ENCODE peak calls at places on chromosome 16, in seven cellular contexts. D, I, L, O, X, F and B are unnamed samples.

GRCh38 chr16:68752602-68753001 is 15.5 kb downstream of the CDH1 start:
- DNase-seq in D (no peak), F (no peak), X (no peak), I (no peak), L (no peak), O (no peak), B (no peak)

GRCh38 chr16:89864421-89864820 is 9.0 kb upstream of the TCF25 start:
- DNase-seq in F (no peak), L (no peak), X (no peak), I (peak), O (no peak), D (no peak), B (no peak)

GRCh38 chr16:6146874-6147425 is 1049.4 kb upstream of the EEF2KMT start:
- DNase-seq in I (no peak), O (no peak), X (no peak), D (no peak), F (no peak), L (no peak), B (no peak)

GRCh38 chr16:84884311-84885023 is 64.7 kb downstream of the CRISPLD2 start:
- DNase-seq in L (no peak), X (peak), I (no peak), O (no peak), D (no peak), F (no peak), B (no peak)

GRCh38 chr16:19524866-19525723 is 1.4 kb downstream of the CCP110 start:
- DNase-seq in D (peak), O (no peak), I (no peak), L (no peak), X (peak), F (no peak), B (peak)

GRCh38 chr16:23400387-23400930 is 52.5 kb downstream of the COG7 start:
- DNase-seq in O (no peak), I (no peak), X (no peak), L (no peak), F (no peak), D (no peak), B (no peak)

GRCh38 chr16:81279375-81279774 is 35.4 kb upstream of the GAN start:
- DNase-seq in I (peak), D (no peak), X (no peak), O (peak), L (no peak), F (no peak), B (peak)

GRCh38 chr16:15983898-15984297 is 34.5 kb downstream of the ABCC1 start:
- DNase-seq in I (peak), L (no peak), F (no peak), O (peak), X (no peak), D (no peak), B (no peak)

GRCh38 chr16:49824600-49824999 is 31.3 kb downstream of the ZNF423 start:
- DNase-seq in O (no peak), D (no peak), X (no peak), I (no peak), L (no peak), F (no peak), B (no peak)

GRCh38 chr16:56576585-56577299 is 11.9 kb downstream of the MT4 start:
- DNase-seq in F (peak), D (peak), X (peak), O (peak), I (peak), L (peak), B (peak)

GRCh38 chr16:5490499-5490898 is 392.9 kb upstream of the EEF2KMT start:
- DNase-seq in L (no peak), X (peak), D (peak), O (peak), I (no peak), F (peak), B (peak)

GRCh38 chr16:1923299-1924034 is 5.3 kb upstream of the HS3ST6 start:
- DNase-seq in F (no peak), D (no peak), I (peak), O (peak), L (peak), X (no peak), B (no peak)

GRCh38 chr16:24800586-24800985 is 45.2 kb upstream of the SLC5A11 start:
- DNase-seq in F (no peak), D (no peak), L (no peak), X (no peak), O (peak), I (peak), B (no peak)

GRCh38 chr16:50942143-50942542 is 200.3 kb downstream of the CYLD start:
- DNase-seq in F (no peak), X (no peak), L (no peak), D (no peak), O (no peak), I (no peak), B (no peak)

GRCh38 chr16:68486671-68487495 is 38.6 kb upstream of the SMPD3 start:
- DNase-seq in D (peak), X (no peak), I (no peak), L (no peak), F (no peak), O (no peak), B (no peak)

GRCh38 chr16:20510323-20510722 is 59.0 kb downstream of the ACSM2A start:
- DNase-seq in L (no peak), D (no peak), F (no peak), O (no peak), X (no peak), I (no peak), B (no peak)

GRCh38 chr16:3013491-3013951 is 798 bp downstream of the CLDN9 start:
- DNase-seq in D (no peak), O (no peak), I (no peak), F (no peak), L (no peak), X (no peak), B (no peak)

GRCh38 chr16:80966617-80967016 is 40.1 kb downstream of the CMC2 start:
- DNase-seq in D (no peak), X (no peak), I (no peak), F (no peak), O (no peak), L (no peak), B (no peak)

GRCh38 chr16:54026456-54026855 is 260.1 kb downstream of the IRX3 start:
- DNase-seq in D (no peak), X (no peak), O (peak), F (no peak), L (no peak), I (peak), B (no peak)

GRCh38 chr16:47060596-47060995 is 83.1 kb downstream of the NETO2 start:
- DNase-seq in D (no peak), F (no peak), O (no peak), L (no peak), X (no peak), I (no peak), B (no peak)

GRCh38 chr16:49593423-49594040 is 219.9 kb downstream of the C16orf78 start:
- DNase-seq in F (no peak), I (no peak), O (no peak), L (no peak), D (no peak), X (no peak), B (peak)

GRCh38 chr16:89909777-89910716 is 8.6 kb upstream of the MC1R start:
- DNase-seq in L (no peak), F (peak), I (peak), D (no peak), X (peak), O (peak), B (peak)

GRCh38 chr16:89511352-89511751 is 3.1 kb downstream of the SPG7 start:
- DNase-seq in I (no peak), D (no peak), X (no peak), L (no peak), O (no peak), F (no peak), B (no peak)

GRCh38 chr16:30473231-30474061 is 904 bp downstream of the ITGAL start:
- DNase-seq in X (no peak), D (no peak), I (no peak), F (no peak), O (no peak), L (no peak), B (peak)

DNA sequence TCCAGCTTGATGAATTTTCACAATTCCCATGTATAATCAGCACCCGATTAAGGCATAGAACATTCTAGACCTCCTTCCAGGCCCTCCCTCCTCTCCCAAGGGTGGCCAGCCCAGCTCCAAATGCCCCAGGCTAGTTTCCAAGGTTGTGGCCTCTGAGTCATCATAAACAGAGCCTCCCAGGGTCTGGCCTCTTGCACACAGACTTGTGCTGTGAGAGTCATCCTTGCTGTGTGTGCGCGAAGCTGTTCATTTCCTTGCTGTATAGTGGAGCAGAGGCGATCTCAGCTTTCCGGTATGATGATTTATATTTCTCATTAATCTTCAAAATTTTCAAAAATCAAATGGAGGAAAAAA is 20.5 kb upstream of the JPH3 start:
- DNase-seq in X (no peak), F (peak), L (peak), O (peak), D (no peak), I (peak), B (peak)
- H3K4me3 ChIP-seq in X (no peak), F (peak), L (peak), O (peak), D (no peak), I (peak), B (no peak)

DNA sequence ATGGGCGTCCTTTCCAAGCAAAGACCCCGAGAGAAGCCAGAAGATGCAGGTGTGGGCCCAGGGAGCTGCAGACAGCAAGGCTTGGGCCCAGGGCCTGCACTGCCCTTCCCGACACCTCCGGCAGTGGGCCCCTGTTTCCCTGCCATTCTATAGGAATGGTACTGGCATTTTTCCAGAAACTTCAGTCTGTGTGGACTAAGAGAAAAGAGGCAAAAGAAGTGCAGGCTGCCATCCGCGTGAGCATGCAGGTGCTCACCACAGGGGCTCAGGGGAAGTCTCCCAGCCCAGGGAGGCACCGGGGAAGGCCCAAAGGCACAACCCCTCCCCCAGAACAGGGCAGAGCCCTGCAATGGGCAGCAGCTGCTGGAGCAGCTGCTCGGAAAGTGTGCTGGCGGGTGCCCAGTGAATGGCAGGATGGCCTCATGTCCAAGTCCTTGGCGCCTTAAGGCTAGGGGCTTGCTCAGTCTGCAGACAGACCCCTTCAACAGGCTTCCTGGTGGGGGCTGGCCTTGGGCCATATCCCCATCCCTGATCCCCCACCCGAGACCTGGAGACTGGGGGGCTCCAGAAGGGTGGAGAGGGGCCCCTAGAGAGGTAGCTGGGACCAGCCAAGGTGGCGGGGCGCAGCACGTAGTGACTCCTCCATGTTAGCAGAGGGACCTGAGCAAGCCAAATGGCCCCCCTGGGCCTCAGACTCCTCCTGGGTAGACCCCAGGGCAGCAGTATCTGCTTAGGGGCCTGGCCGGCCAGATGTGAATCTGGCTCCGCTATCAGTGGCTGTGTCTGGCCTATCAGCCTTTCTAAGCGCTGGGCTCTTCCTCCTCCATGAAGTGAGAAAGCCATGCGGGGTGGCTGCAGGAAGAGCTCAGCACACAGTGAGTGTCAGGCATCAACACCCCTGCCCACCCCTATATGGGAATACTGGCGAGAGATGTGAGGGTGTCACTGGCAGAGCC is 6.7 kb upstream of the TPPP3 start:
- DNase-seq in D (no peak), I (no peak), X (no peak), L (no peak), F (no peak), O (no peak), B (no peak)
- H3K4me3 ChIP-seq in D (no peak), I (no peak), X (no peak), L (no peak), F (no peak), O (no peak), B (no peak)

DNA sequence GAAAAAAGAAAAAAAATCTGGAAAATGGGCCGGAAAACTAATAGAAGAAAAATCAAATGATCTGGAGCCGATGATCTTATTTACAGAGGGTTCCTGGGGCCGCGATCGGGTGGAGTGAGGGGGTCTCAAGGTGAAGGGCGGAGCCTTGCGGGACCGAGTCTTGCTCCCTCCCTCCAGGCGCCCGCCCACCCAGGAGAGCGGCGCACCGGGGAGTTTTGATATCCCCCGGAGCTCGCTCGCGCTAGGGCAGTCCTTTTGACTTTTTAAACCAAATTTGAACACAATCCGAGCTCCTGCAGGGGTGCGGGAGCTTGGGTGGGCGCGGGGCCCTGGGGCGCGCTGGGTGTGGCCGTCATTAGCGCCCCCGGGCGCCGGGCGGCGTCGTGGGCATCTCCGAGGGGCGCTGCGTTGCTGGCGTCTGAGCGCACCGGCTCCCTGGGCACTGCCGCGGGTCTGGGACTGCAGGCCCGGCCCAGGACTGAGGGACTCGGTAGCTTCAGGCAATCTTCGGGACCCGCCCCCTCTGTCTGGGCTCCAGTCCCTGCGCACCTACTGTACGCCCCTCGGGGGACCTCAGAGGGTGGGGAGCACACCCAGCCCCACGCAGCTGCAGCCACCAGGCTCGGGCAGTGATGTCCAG is 10.9 kb downstream of the MAF start:
- DNase-seq in D (no peak), F (no peak), O (no peak), X (no peak), I (no peak), L (no peak), B (no peak)
- H3K4me3 ChIP-seq in D (no peak), F (peak), O (no peak), X (no peak), I (no peak), L (no peak), B (no peak)

DNA sequence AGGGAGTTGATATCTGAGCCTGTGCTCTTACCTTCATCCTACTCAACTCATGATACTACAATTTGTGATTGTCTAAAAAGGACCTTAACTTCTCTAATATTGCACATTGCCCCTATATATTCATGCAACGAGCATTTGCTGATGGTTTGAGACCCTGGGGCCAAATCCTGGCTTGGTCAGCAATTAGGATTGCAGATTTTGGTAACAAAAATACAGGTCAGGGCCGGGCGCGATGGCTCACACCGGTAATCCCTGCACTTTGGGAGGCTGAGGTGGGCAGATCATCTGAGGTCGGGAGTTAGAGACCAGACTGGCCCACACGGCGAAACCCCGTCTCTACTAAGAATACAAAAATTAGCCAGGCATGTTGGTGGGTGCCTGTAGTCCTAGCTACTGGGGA is 35.4 kb upstream of the HAPSTR1 start:
- DNase-seq in O (no peak), X (no peak), L (no peak), F (no peak), D (no peak), I (no peak), B (no peak)
- H3K4me3 ChIP-seq in O (no peak), X (no peak), L (no peak), F (no peak), D (no peak), I (no peak), B (no peak)